ENCODE peak calls at places on chromosomes 2 and 18, in nine cellular contexts. O is AG10803, Z is EH, D is spleen, U is mammary epithelial cell, W is T-helper 2 cell, E is NCI-H82, C is ecto neural progenitor cell, L is progenitor cell of endocrine pancreas. Q is an unnamed sample.

GRCh38 chr2:128306081-128306930 is 12.4 kb downstream of the HS6ST1 start:
- DNase-seq in C (no peak), E (peak), W (no peak), Z (peak), O (peak), L (no peak), D (no peak), U (peak), Q (no peak)

GRCh38 chr2:39033980-39034379 is 86.9 kb downstream of the SOS1 start:
- DNase-seq in E (no peak), O (peak), Z (peak), W (no peak), C (no peak), U (peak), L (no peak), D (no peak), Q (no peak)

GRCh38 chr18:74310411-74310810 is 5.2 kb upstream of the C18orf63 start:
- DNase-seq in D (no peak), U (peak), Z (peak), C (no peak), E (peak), L (no peak), W (no peak), O (peak), Q (no peak)

GRCh38 chr2:173521450-173522192 is 166.9 kb downstream of the CDCA7 start:
- DNase-seq in L (no peak), E (no peak), W (no peak), O (no peak), C (no peak), U (no peak), Z (peak), D (no peak), Q (no peak)

GRCh38 chr2:148643421-148643820 is 1.1 kb upstream of the EPC2 start:
- DNase-seq in Z (no peak), O (no peak), L (no peak), U (peak), D (no peak), W (no peak), C (no peak), E (peak), Q (no peak)

GRCh38 chr2:14051401-14051800 is 581.1 kb upstream of the LRATD1 start:
- DNase-seq in W (no peak), L (no peak), E (no peak), O (no peak), Z (no peak), C (no peak), U (no peak), D (no peak), Q (no peak)

GRCh38 chr18:46642561-46642960 is 14.5 kb downstream of the LOXHD1 start:
- DNase-seq in D (no peak), Z (no peak), C (no peak), W (no peak), U (no peak), E (no peak), O (no peak), L (no peak), Q (no peak)

GRCh38 chr2:239934571-239935171 is 90.5 kb downstream of the NDUFA10 start:
- DNase-seq in D (peak), C (peak), W (peak), E (peak), O (peak), U (no peak), L (peak), Z (peak), Q (peak)

GRCh38 chr18:74242451-74243096 is 49.2 kb downstream of the CYB5A start:
- DNase-seq in O (no peak), U (no peak), D (no peak), E (no peak), W (no peak), L (no peak), Z (no peak), C (no peak), Q (no peak)

GRCh38 chr18:63336366-63337099 is 17.0 kb upstream of the BCL2 start:
- DNase-seq in W (no peak), U (peak), C (no peak), D (no peak), L (no peak), O (peak), Z (peak), E (no peak), Q (no peak)

GRCh38 chr2:219228745-219229374 is 576 bp downstream of the ATG9A start:
- DNase-seq in O (no peak), W (no peak), L (no peak), C (no peak), Z (no peak), U (no peak), D (peak), E (no peak), Q (no peak)

GRCh38 chr2:183232161-183232865 is 108.1 kb downstream of the NUP35 start:
- DNase-seq in D (no peak), O (peak), C (no peak), E (peak), Z (no peak), W (no peak), L (no peak), U (no peak), Q (no peak)

GRCh38 chr2:241018051-241018891 is 19.9 kb downstream of the SNED1 start:
- DNase-seq in W (no peak), Z (no peak), C (peak), E (no peak), U (peak), L (no peak), D (no peak), O (no peak), Q (no peak)

GRCh38 chr18:68722807-68723206 is 7.9 kb upstream of the TMX3 start:
- DNase-seq in L (no peak), U (no peak), D (no peak), Z (no peak), W (no peak), C (no peak), O (no peak), E (no peak), Q (no peak)

GRCh38 chr2:65708129-65708528 is 275.7 kb upstream of the SPRED2 start:
- DNase-seq in U (no peak), O (peak), Z (peak), D (no peak), W (no peak), E (no peak), C (no peak), L (no peak), Q (no peak)

GRCh38 chr18:72700961-72701710 is 157.0 kb upstream of the CBLN2 start:
- DNase-seq in W (no peak), D (no peak), L (no peak), E (peak), U (peak), Z (peak), O (peak), C (no peak), Q (no peak)

GRCh38 chr2:38636069-38636468 is 29.8 kb upstream of the GALM start:
- DNase-seq in U (no peak), E (no peak), Z (no peak), L (no peak), W (no peak), D (no peak), C (no peak), O (no peak), Q (no peak)

GRCh38 chr2:107582487-107582886 is 244.2 kb upstream of the RGPD4 start:
- DNase-seq in Z (no peak), E (no peak), U (peak), C (no peak), L (no peak), D (no peak), O (no peak), W (no peak), Q (no peak)